ENCODE peak calls at places on chromosomes 3 and 15, in six cellular contexts. U is testis, B is Panc1, S is neuronal stem cell, T is tibial artery, F is suprapubic skin. V is an unnamed sample. For H3K4me1 and H3K27me3, the result is how much of the 10 kb centered on the place peaks cover.

GRCh38 chr3:175274056-175274455 is 414.9 kb downstream of the NAALADL2 start:
- DNase-seq in U (no peak), B (no peak), S (no peak), T (no peak), F (no peak), V (no peak)

GRCh38 chr3:159263750-159264561 is 462.1 kb downstream of the MFSD1 start:
- DNase-seq in U (peak), B (no peak), S (peak), T (no peak), F (no peak), V (no peak)

GRCh38 chr3:38476157-38476756 is 19.9 kb upstream of the EXOG start:
- DNase-seq in U (no peak), B (no peak), S (no peak), T (no peak), F (no peak), V (no peak)

GRCh38 chr3:88876724-88877123 is 230.7 kb upstream of the EPHA3 start:
- DNase-seq in U (no peak), B (no peak), S (no peak), T (no peak), F (no peak), V (no peak)

GRCh38 chr3:11810276-11810675 is 36.4 kb downstream of the TAMM41 start:
- DNase-seq in U (no peak), B (no peak), S (no peak), T (no peak), F (no peak), V (no peak)

GRCh38 chr3:5197022-5197421 is 9.5 kb downstream of the EDEM1 start:
- DNase-seq in U (no peak), B (no peak), S (no peak), T (no peak), F (no peak), V (no peak)

GRCh38 chr3:166060789-166061479 is 223.7 kb upstream of the BCHE start:
- DNase-seq in U (no peak), B (no peak), S (no peak), T (no peak), F (no peak), V (no peak)

GRCh38 chr3:9590282-9590791 is 36.7 kb upstream of the LHFPL4 start:
- DNase-seq in U (no peak), B (no peak), S (no peak), T (no peak), F (no peak), V (no peak)

GRCh38 chr3:119815716-119816115 is 33.8 kb downstream of the NR1I2 start:
- DNase-seq in U (no peak), B (no peak), S (no peak), T (no peak), F (no peak), V (no peak)

GRCh38 chr15:100704281-100705055 is 102.1 kb downstream of the ASB7 start:
- DNase-seq in U (no peak), B (no peak), S (no peak), T (no peak), F (no peak), V (no peak)

GRCh38 chr3:136503056-136503455 is 249.1 kb downstream of the STAG1 start:
- DNase-seq in U (no peak), B (no peak), S (no peak), T (no peak), F (no peak), V (no peak)

GRCh38 chr3:120642368-120642948 is 39.6 kb downstream of the HGD start:
- DNase-seq in U (no peak), B (no peak), S (no peak), T (no peak), F (no peak), V (no peak)

GRCh38 chr15:74873036-74873755 is at the start of gene SCAMP2:
- DNase-seq in U (peak), B (peak), S (peak), T (peak), F (peak), V (peak)
- H3K4me1 ChIP-seq in U (under half), B (under half), S (under half), T (under half), F (half or more), V (under half)

DNA sequence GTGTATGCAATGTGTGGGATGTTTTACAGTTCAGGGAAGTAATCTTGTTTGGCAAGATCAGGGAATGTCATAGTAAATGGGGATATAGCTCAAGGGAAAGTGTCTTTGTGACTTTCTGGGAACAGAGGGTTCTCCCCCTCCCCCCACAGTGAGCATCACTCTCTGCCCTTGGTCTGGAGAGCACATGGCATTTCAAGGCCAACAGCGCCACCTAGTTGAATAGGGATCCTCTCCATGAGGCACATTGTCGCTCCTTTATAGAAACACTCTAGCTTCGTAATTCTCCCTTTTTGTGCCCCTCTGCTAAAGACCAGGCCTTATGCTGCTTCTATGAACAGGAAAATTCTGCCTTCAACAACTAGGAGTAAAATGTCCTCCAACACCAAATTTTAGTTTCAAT is 37.1 kb upstream of the ARNT2 start:
- DNase-seq in U (peak), B (no peak), S (no peak), T (no peak), F (no peak), V (no peak)
- H3K27ac ChIP-seq in U (no peak), B (no peak), S (no peak), T (no peak), F (no peak), V (no peak)

DNA sequence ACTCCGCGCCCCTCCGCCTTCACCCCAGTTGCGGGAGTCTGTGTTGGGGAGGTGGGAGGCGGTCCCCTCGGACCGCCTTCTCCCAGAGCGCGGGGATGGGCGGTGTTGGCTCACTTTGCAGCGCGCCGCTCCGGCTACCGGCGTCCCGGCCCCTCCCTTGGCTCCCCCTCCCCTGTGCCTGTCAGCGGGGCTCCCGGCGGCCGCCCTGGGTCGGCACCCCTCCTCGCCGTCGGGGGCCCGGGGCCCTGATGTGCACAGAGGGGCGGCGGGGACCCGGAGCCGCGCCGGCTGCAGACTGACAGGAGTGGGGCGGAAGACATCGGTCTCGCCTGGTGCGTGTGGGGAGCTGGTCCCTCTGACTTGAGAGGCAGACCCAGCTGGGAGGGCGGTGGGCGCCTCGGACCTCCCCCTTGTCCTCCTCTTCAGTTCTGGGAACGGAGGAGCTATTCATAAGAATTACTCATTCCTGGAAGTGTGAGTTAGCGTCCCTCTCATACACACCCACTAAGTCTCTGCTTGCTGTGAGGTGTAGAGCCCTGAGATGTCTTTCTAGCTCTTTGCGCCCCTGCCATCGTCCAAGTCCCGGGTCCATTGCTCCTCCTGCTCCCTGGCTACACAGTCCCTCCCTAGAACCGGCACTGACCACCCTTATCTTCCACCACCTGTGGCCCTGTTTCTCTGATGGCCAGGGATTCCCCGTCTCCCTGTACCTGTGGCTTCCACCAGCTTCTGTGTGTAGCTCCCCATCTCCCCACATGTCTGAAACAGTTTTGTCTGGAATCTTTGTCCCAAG is 42.3 kb upstream of the ROPN1 start:
- DNase-seq in U (no peak), B (no peak), S (peak), T (no peak), F (no peak), V (peak)
- H3K27me3 ChIP-seq in U (under half), B (under half), S (under half), T (under half), F (under half), V (under half)

GRCh38 chr3:111929484-111929883 is 49.3 kb upstream of the ABHD10 start:
- DNase-seq in U (no peak), B (no peak), S (no peak), T (no peak), F (no peak), V (no peak)

GRCh38 chr3:111936191-111936841 is 42.5 kb upstream of the ABHD10 start:
- DNase-seq in U (no peak), B (no peak), S (no peak), T (no peak), F (no peak), V (no peak)

GRCh38 chr3:111928613-111929012 is 50.2 kb upstream of the ABHD10 start:
- DNase-seq in U (no peak), B (no peak), S (no peak), T (no peak), F (no peak), V (no peak)

GRCh38 chr3:111936967-111937366 is 41.9 kb upstream of the ABHD10 start:
- DNase-seq in U (no peak), B (no peak), S (no peak), T (no peak), F (no peak), V (peak)

GRCh38 chr3:111932962-111933361 is 45.9 kb upstream of the ABHD10 start:
- DNase-seq in U (no peak), B (no peak), S (no peak), T (no peak), F (no peak), V (no peak)
- H3K4me1 ChIP-seq in U (under half), B (under half), S (under half), T (under half), F (under half), V (under half)

GRCh38 chr3:58078610-58079009 is 70.4 kb downstream of the FLNB start:
- DNase-seq in U (no peak), B (no peak), S (no peak), T (no peak), F (no peak), V (no peak)

GRCh38 chr3:58074997-58075396 is 66.8 kb downstream of the FLNB start:
- DNase-seq in U (no peak), B (no peak), S (no peak), T (no peak), F (no peak), V (no peak)

GRCh38 chr3:58074126-58074715 is 66.0 kb downstream of the FLNB start:
- DNase-seq in U (no peak), B (no peak), S (no peak), T (no peak), F (no peak), V (no peak)

GRCh38 chr3:58079773-58080172 is 71.6 kb downstream of the FLNB start:
- DNase-seq in U (no peak), B (no peak), S (no peak), T (no peak), F (no peak), V (no peak)

DNA sequence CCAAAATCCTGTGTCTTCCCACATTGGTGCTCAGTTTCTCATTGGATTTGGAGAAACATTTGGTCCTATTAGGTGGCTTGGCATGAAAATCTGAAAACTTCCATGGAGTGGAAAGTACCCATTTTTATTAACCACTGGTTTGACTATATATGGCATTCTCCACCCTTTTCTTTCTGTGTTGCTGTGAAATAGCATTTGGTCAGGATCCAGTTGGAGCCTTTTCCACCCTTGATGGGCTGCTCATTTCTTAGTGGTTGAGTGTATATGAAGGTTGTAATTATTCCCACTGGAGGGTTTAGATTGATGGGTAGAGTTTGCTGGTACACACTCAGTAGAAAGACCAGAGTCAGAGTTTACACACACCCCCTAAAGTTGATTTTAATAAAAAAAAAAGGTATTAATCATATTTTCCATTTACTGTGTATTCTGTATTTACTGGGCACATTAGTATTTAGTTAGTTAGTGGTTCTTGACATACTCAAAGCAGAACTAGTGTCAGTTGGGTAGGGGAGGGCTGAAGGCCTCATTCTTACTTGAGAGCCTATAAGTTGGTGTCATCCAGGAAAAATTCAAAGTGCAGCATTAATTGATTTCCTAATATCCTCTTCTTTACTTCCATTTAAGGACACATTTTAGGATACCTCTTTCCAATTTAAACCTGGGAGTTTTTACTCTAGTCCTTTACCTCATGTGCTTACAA is 69.5 kb downstream of the FLNB start:
- DNase-seq in U (no peak), B (no peak), S (no peak), T (no peak), F (no peak), V (no peak)
- H3K27ac ChIP-seq in U (no peak), B (peak), S (no peak), T (no peak), F (no peak), V (no peak)

DNA sequence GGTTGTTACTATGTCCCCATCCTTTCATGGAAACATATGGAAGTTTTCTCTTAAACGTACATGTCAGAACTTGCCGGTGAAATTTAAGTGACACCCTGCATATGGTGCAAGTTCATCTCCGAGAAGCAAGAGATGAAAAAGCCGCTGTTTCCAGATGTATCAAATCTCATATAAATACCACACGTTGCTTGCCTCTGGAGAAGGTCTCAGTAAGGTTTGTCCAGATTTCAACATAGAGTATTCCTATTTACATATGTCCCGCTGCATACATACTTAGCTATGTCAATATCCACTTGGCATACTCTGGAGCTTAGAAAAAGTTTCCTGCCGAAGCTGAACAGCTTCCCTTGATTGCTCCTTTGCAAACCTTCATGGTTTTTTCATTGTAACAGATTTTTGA is 172.2 kb upstream of the ICE2 start:
- DNase-seq in U (no peak), B (no peak), S (no peak), T (no peak), F (no peak), V (no peak)
- H3K27me3 ChIP-seq in U (under half), B (under half), S (under half), T (under half), F (under half), V (under half)

GRCh38 chr15:85689729-85690128 is 105.0 kb downstream of the KLHL25 start:
- DNase-seq in U (peak), B (no peak), S (peak), T (peak), F (no peak), V (no peak)
- H3K4me1 ChIP-seq in U (under half), B (under half), S (under half), T (under half), F (under half), V (under half)

V was measured in SJSA1.